ENCODE peak calls at places on chromosomes 16 and 17, in six cellular contexts. M is GM23338, I is MM.1S, N is PC-9, C is HCT116, B is GM23248. H is an unnamed sample.

GRCh38 chr17:13967416-13967815 is 101.9 kb upstream of the COX10 start:
- DNase-seq in M (no peak), I (no peak), N (no peak), C (no peak), B (no peak), H (no peak)

GRCh38 chr16:78584213-78584860 is 484.9 kb downstream of the WWOX start:
- DNase-seq in M (no peak), I (no peak), N (no peak), C (no peak), B (no peak), H (no peak)

GRCh38 chr17:8514801-8515200 is 79.1 kb downstream of the NDEL1 start:
- DNase-seq in M (no peak), I (no peak), N (no peak), C (no peak), B (no peak), H (peak; percentile 16)

GRCh38 chr17:2691069-2691871 is 20.3 kb downstream of the CLUH start:
- DNase-seq in M (no peak), I (no peak), N (no peak), C (no peak), B (no peak), H (no peak)

GRCh38 chr16:369275-369865 is 968 bp downstream of the MRPL28 start:
- DNase-seq in M (no peak), I (no peak), N (no peak), C (no peak), B (no peak), H (no peak)

GRCh38 chr17:37797206-37797605 is 52.3 kb upstream of the HNF1B start:
- DNase-seq in M (peak; percentile 33), I (no peak), N (no peak), C (no peak), B (peak; percentile 30), H (no peak)

GRCh38 chr17:60900688-60901087 is 223.0 kb downstream of the BCAS3 start:
- DNase-seq in M (no peak), I (no peak), N (no peak), C (no peak), B (no peak), H (no peak)

GRCh38 chr17:10061131-10061581 is 137.2 kb downstream of the GAS7 start:
- DNase-seq in M (no peak), I (no peak), N (no peak), C (no peak), B (peak; percentile 83), H (no peak)

GRCh38 chr17:71522383-71522782 is 598.4 kb upstream of the SOX9 start:
- DNase-seq in M (peak; percentile 6), I (no peak), N (no peak), C (no peak), B (peak; percentile 43), H (no peak)

GRCh38 chr16:12876778-12877177 is 24.6 kb upstream of the SHISA9 start:
- DNase-seq in M (no peak), I (no peak), N (peak; percentile 95), C (no peak), B (no peak), H (no peak)

GRCh38 chr17:6666077-6666521 is 14.5 kb downstream of the C17orf100 start:
- DNase-seq in M (peak; percentile 87), I (peak; percentile 63), N (peak; percentile 67), C (peak; percentile 81), B (peak; percentile 89), H (peak; percentile 76)

GRCh38 chr16:9138021-9138680 is 46.7 kb downstream of the HAPSTR1 start:
- DNase-seq in M (no peak), I (no peak), N (no peak), C (no peak), B (no peak), H (no peak)

GRCh38 chr17:71975331-71975801 is 145.5 kb upstream of the SOX9 start:
- DNase-seq in M (peak; percentile 4), I (no peak), N (no peak), C (no peak), B (peak; percentile 82), H (no peak)

GRCh38 chr17:20310481-20310880 is 156.9 kb downstream of the LGALS9B start:
- DNase-seq in M (no peak), I (no peak), N (no peak), C (no peak), B (no peak), H (no peak)

GRCh38 chr17:29150191-29150590 is 30.0 kb downstream of the MYO18A start:
- DNase-seq in M (no peak), I (no peak), N (peak; percentile 80), C (no peak), B (no peak), H (no peak)

GRCh38 chr17:29149431-29150064 is 30.6 kb downstream of the MYO18A start:
- DNase-seq in M (no peak), I (no peak), N (no peak), C (no peak), B (peak; percentile 38), H (no peak)

GRCh38 chr17:29147682-29148081 is 32.5 kb downstream of the MYO18A start:
- DNase-seq in M (no peak), I (no peak), N (no peak), C (no peak), B (no peak), H (no peak)

GRCh38 chr17:29148257-29148789 is 31.9 kb downstream of the MYO18A start:
- DNase-seq in M (peak; percentile 34), I (peak; percentile 24), N (no peak), C (no peak), B (no peak), H (no peak)

GRCh38 chr17:29148790-29149430 is 31.3 kb downstream of the MYO18A start:
- DNase-seq in M (peak; percentile 97), I (peak; percentile 92), N (peak; percentile 72), C (peak; percentile 85), B (peak; percentile 94), H (peak; percentile 98)
- H3K9me2 ChIP-seq in M (no peaks in the 10 kb centered on the region), I (no peaks in the 10 kb centered on the region), N (no peaks in the 10 kb centered on the region), C (no peaks in the 10 kb centered on the region), B (no peaks in the 10 kb centered on the region), H (no peaks in the 10 kb centered on the region)

DNA sequence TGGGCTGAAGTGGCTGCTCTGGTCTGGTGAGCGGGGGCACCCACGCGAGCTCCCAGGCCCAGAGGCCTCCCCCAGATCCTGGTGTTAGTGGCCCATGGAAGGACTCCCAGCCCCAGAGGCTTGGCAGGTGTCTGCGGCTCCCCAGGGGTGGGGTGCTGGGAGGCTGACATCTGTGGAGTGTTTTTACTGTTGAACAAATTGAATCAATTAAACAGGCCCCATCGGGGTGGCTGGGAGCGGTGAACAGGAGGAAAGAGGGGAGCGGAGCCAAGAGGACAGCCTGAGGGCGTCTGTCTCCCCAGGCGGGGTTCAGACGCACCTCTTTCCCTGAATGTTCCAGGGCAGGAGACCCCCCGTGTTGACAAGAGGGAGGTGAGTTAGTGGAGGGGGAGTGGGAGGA is 29.9 kb downstream of the ACTG1 start:
- DNase-seq in M (no peak), I (no peak), N (no peak), C (no peak), B (no peak), H (no peak)
- H3K4me3 ChIP-seq in M (no peak overlapping the region), I (no peak overlapping the region), N (no peak overlapping the region), C (no peak overlapping the region), B (no peak overlapping the region), H (no peak overlapping the region)

DNA sequence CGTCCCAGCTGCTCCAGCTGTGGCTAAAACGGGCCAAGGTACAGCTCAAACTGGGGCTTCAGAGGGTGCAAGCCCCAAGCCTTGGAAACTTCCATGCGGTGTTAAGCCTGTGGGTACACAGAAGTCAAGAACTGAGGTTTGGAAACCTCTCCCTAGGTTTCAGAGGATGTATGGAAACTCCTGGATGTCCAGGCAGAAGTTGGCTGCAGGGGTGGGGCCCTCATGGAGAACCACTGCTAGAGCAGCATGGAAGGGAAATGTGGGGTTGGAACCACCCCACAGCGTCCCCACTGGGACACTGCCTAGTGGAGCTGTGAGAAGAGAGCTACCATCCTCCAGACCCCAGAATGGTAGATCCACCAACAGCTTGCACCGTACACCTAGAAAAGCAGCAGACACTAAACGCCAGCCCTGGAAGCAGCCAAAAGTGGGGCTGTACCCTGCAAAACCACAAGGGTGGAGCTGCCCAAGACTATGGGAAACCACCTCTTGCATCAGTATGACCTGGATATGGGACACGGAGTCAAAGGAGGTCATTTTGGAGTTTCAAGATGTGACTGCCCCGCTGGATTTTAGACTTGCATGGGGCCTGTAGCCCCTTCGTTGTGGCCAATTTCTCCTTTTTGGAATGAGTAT is 2.2 kb downstream of the SDR42E1 start:
- DNase-seq in M (no peak), I (no peak), N (no peak), C (no peak), B (no peak), H (no peak)
- H3K9me2 ChIP-seq in M (no peaks in the 10 kb centered on the region), I (no peaks in the 10 kb centered on the region), N (no peaks in the 10 kb centered on the region), C (no peaks in the 10 kb centered on the region), B (no peaks in the 10 kb centered on the region), H (no peaks in the 10 kb centered on the region)

DNA sequence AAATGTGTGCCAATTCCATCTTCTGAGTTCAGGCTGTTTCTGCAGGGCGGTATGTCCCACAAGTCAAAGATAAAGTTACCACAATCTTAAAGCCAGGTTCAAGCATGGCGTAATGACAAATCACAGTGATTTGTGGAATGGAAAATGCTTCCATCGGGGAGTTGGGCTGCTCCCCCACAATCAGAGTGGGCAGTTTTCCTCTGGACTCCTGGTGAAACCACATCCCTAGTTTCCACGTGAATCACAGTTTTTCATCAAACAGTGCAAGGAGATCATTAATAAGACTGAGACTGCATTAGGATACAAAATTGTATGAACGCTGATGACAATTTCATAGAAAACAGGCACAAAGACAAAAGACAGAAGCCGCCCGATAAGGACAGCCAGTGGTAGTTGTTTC is 3.5 kb downstream of the LITAF start:
- DNase-seq in M (no peak), I (no peak), N (no peak), C (no peak), B (peak; percentile 59), H (no peak)
- H3K4me3 ChIP-seq in M (peak overlapping the region; percentile 38), I (peak overlapping the region; percentile 35), N (no peak overlapping the region), C (no peak overlapping the region), B (peak overlapping the region; percentile 11), H (no peak overlapping the region)

DNA sequence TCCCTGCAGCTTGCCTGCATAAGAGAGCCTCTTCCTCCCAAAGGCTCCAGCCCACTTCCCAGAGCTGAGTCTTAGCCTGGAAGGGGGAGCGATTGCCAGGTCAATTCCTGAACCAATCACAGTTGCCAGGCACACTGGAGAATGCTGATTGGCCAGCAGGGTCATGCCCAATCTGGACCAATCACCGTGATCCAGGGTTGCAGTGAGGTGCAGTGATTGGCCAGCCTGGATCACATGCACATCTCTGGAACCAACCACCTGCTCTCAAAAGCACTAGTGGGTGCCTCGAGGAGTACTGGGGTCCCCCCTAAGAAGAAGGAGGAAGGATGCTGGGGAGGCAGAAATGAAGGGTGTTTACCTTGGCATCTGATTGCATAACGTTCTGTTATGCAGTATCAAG is 18.4 kb downstream of the NAGPA start:
- DNase-seq in M (no peak), I (no peak), N (no peak), C (no peak), B (no peak), H (peak; percentile 65)
- H3K9me2 ChIP-seq in M (no peaks in the 10 kb centered on the region), I (no peaks in the 10 kb centered on the region), N (no peaks in the 10 kb centered on the region), C (no peaks in the 10 kb centered on the region), B (no peaks in the 10 kb centered on the region), H (no peaks in the 10 kb centered on the region)

GRCh38 chr17:17959520-17960361 is 12.5 kb downstream of the TOM1L2 start:
- DNase-seq in M (no peak), I (no peak), N (no peak), C (no peak), B (peak; percentile 65), H (no peak)
- H3K4me3 ChIP-seq in M (no peak overlapping the region), I (no peak overlapping the region), N (no peak overlapping the region), C (no peak overlapping the region), B (peak overlapping the region; percentile 72), H (no peak overlapping the region)